ENCODE peak calls at places on chromosomes 3 and 15, in five cellular contexts. N, V, J, E and O are unnamed samples.

GRCh38 chr3:44957986-44958385 is 18.0 kb downstream of the ZDHHC3 start:
- DNase-seq in V (no peak), N (no peak), E (no peak), J (no peak), O (no peak)

GRCh38 chr15:29821416-29822099 is 710 bp downstream of the TJP1 start:
- DNase-seq in V (peak), E (peak), N (peak), J (peak), O (peak)

GRCh38 chr3:9600597-9600996 is 47.0 kb upstream of the LHFPL4 start:
- DNase-seq in E (peak), J (peak), V (no peak), N (peak), O (no peak)

GRCh38 chr3:80052271-80052670 is 284.5 kb upstream of the ROBO1 start:
- DNase-seq in E (no peak), V (no peak), J (no peak), N (no peak), O (no peak)

GRCh38 chr15:78726870-78727551 is 84.3 kb downstream of the ADAMTS7 start:
- DNase-seq in V (no peak), E (no peak), N (no peak), J (no peak), O (no peak)

GRCh38 chr3:32506466-32506865 is 3.8 kb upstream of the CMTM6 start:
- DNase-seq in N (no peak), V (no peak), E (no peak), J (no peak), O (no peak)

GRCh38 chr3:117893638-117894037 is 1141.0 kb downstream of the IGSF11 start:
- DNase-seq in V (no peak), J (no peak), E (no peak), N (peak), O (no peak)

GRCh38 chr3:158768881-158769518 is 32.9 kb upstream of the MFSD1 start:
- DNase-seq in N (no peak), E (peak), V (peak), J (no peak), O (peak)

GRCh38 chr3:144403040-144403457 is 431.4 kb downstream of the DIPK2A start:
- DNase-seq in J (peak), N (no peak), E (no peak), V (no peak), O (no peak)

GRCh38 chr15:90190606-90191343 is 10.4 kb upstream of the SEMA4B start:
- DNase-seq in J (no peak), N (no peak), V (no peak), E (no peak), O (no peak)

GRCh38 chr15:66740802-66741201 is 38.8 kb downstream of the SMAD6 start:
- DNase-seq in N (no peak), V (peak), J (peak), E (peak), O (no peak)

GRCh38 chr3:52516509-52517195 is 17.0 kb downstream of the NT5DC2 start:
- DNase-seq in J (no peak), V (no peak), N (no peak), E (no peak), O (no peak)

GRCh38 chr3:35404571-35404970 is 234.8 kb upstream of the ARPP21 start:
- DNase-seq in J (no peak), V (no peak), N (no peak), E (no peak), O (no peak)